ENCODE peak calls at places on chromosomes 3 and 15, in ten cellular contexts. E is activated T-cell treated with anti-CD3 and anti-CD28 coated beads for 48 hours; A is posterior vena cava; N is AG08396; S is mesendoderm; C is HS-5; Y is A172; D is midbrain; G is activated naive CD8-positive, alpha-beta T cell treated with anti-CD3 and anti-CD28 coated beads for 36 hours; J is MV-4-11. W is an unnamed sample.
A peak's percentile ranks its signal among the peaks of the same experiment; 100 is the strongest.

GRCh38 chr15:44726136-44726535 is 10.2 kb upstream of the TRIM69 start:
- DNase-seq in J (peak; percentile 16), A (no peak), N (no peak), D (no peak), E (no peak), C (no peak), S (no peak), G (no peak), Y (no peak), W (no peak)

GRCh38 chr3:136898954-136899353 is 36.9 kb downstream of the NCK1 start:
- DNase-seq in C (no peak), G (no peak), E (no peak), N (no peak), J (no peak), S (peak; percentile 25), Y (no peak), D (no peak), A (no peak), W (no peak)

GRCh38 chr15:70416851-70417250 is 319.1 kb upstream of the TLE3 start:
- DNase-seq in G (no peak), S (no peak), J (no peak), E (no peak), N (no peak), C (no peak), Y (no peak), A (no peak), D (no peak), W (no peak)

GRCh38 chr15:65085990-65086679 is 9.6 kb downstream of the KBTBD13 start:
- DNase-seq in D (no peak), Y (peak; percentile 17), A (no peak), G (no peak), C (no peak), N (no peak), E (no peak), J (no peak), S (peak; percentile 78), W (no peak)

GRCh38 chr3:14506626-14507344 is 33.4 kb downstream of the GRIP2 start:
- DNase-seq in J (no peak), N (no peak), G (no peak), A (peak; percentile 58), C (no peak), D (no peak), E (no peak), Y (no peak), S (no peak), W (no peak)

GRCh38 chr3:65946438-65946837 is 92.3 kb downstream of the MAGI1 start:
- DNase-seq in A (peak; percentile 86), J (no peak), S (no peak), N (no peak), E (no peak), D (no peak), Y (no peak), G (no peak), C (no peak), W (peak; percentile 17)

GRCh38 chr3:50617096-50617791 is at the start of gene MAPKAPK3:
- DNase-seq in A (peak; percentile 89), J (peak; percentile 49), N (no peak), D (no peak), G (peak; percentile 40), E (peak; percentile 16), C (no peak), S (no peak), Y (no peak), W (no peak)

GRCh38 chr3:17478673-17479072 is 263.8 kb downstream of the TBC1D5 start:
- DNase-seq in Y (peak; percentile 40), J (peak; percentile 7), S (peak; percentile 48), A (no peak), E (no peak), G (no peak), N (peak; percentile 29), C (peak; percentile 61), D (no peak), W (no peak)

GRCh38 chr15:80804970-80805495 is 25.9 kb downstream of the CEMIP start:
- DNase-seq in E (no peak), G (peak; percentile 17), C (no peak), N (no peak), S (no peak), A (no peak), D (no peak), Y (no peak), J (no peak), W (no peak)

GRCh38 chr3:177610677-177611654 is 413.7 kb upstream of the TBL1XR1 start:
- DNase-seq in Y (no peak), G (no peak), C (no peak), J (peak; percentile 14), E (no peak), N (no peak), A (no peak), D (no peak), S (no peak), W (no peak)

GRCh38 chr3:31882431-31882830 is 98.6 kb downstream of the OSBPL10 start:
- DNase-seq in Y (no peak), S (no peak), N (no peak), G (no peak), E (no peak), C (no peak), D (no peak), J (no peak), A (no peak), W (no peak)

GRCh38 chr3:120678331-120678845 is 3.7 kb downstream of the HGD start:
- DNase-seq in C (peak; percentile 11), E (no peak), Y (peak; percentile 51), S (peak; percentile 74), G (no peak), N (peak; percentile 36), A (no peak), D (peak; percentile 79), J (peak; percentile 84), W (peak; percentile 48)

GRCh38 chr15:60408438-60409105 is 10.8 kb upstream of the ANXA2 start:
- DNase-seq in N (peak; percentile 37), E (no peak), S (no peak), Y (peak; percentile 83), D (no peak), G (no peak), C (peak; percentile 88), J (peak; percentile 95), A (no peak), W (no peak)

GRCh38 chr15:28184166-28184565 is 85.1 kb upstream of the OCA2 start:
- DNase-seq in C (no peak), D (no peak), Y (no peak), G (no peak), S (no peak), A (no peak), N (peak; percentile 37), E (no peak), J (no peak), W (no peak)

GRCh38 chr3:42351221-42351620 is 59.2 kb downstream of the LYZL4 start:
- DNase-seq in A (no peak), E (no peak), J (no peak), N (peak; percentile 26), S (no peak), C (peak; percentile 2), Y (peak; percentile 4), G (no peak), D (no peak), W (no peak)

GRCh38 chr3:158568784-158569183 is 2.2 kb upstream of the MLF1 start:
- DNase-seq in Y (peak; percentile 37), C (peak; percentile 5), A (no peak), G (no peak), D (no peak), E (no peak), J (no peak), N (no peak), S (no peak), W (no peak)

GRCh38 chr15:77500986-77501385 is 80.3 kb downstream of the HMG20A start:
- DNase-seq in E (no peak), J (no peak), S (no peak), D (no peak), G (no peak), A (no peak), N (no peak), C (no peak), Y (no peak), W (no peak)

GRCh38 chr15:52706091-52706490 is 26.9 kb upstream of the ATOSA start:
- DNase-seq in Y (no peak), E (no peak), S (no peak), N (no peak), D (no peak), G (no peak), A (no peak), J (no peak), C (no peak), W (no peak)

GRCh38 chr15:53448215-53449001 is 311.1 kb downstream of the WDR72 start:
- DNase-seq in A (no peak), S (peak; percentile 56), Y (no peak), N (no peak), D (no peak), G (no peak), J (no peak), C (no peak), E (no peak), W (no peak)

GRCh38 chr3:128936341-128936740 is 56.9 kb downstream of the ACAD9 start:
- DNase-seq in G (no peak), A (no peak), C (no peak), Y (no peak), S (no peak), E (no peak), D (no peak), J (no peak), N (no peak), W (no peak)

GRCh38 chr3:138338816-138339215 is 9.2 kb upstream of the NME9 start:
- DNase-seq in E (no peak), Y (no peak), J (no peak), D (no peak), A (no peak), N (no peak), G (no peak), C (no peak), S (no peak), W (no peak)

GRCh38 chr3:10554236-10554611 is 48.8 kb upstream of the ATP2B2 start:
- DNase-seq in E (no peak), J (no peak), A (no peak), C (no peak), D (no peak), S (no peak), Y (no peak), N (no peak), G (no peak), W (no peak)

GRCh38 chr15:65211157-65211982 is at the start of gene CILP:
- DNase-seq in N (peak; percentile 26), S (no peak), C (no peak), A (peak; percentile 83), J (no peak), G (no peak), Y (no peak), D (no peak), E (no peak), W (no peak)

GRCh38 chr3:120554727-120555660 is 41.1 kb upstream of the NDUFB4 start:
- DNase-seq in N (no peak), Y (no peak), S (no peak), J (no peak), A (no peak), E (no peak), D (no peak), G (no peak), C (peak; percentile 33), W (no peak)

GRCh38 chr3:4466783-4467521 is at the start of gene SUMF1:
- DNase-seq in C (peak; percentile 26), G (peak; percentile 81), J (peak; percentile 57), E (peak; percentile 61), D (peak; percentile 90), N (peak; percentile 93), S (peak; percentile 89), Y (peak; percentile 69), A (peak; percentile 93), W (peak; percentile 91)

GRCh38 chr3:117016359-117016758 is 306.8 kb downstream of the TUSC7 start:
- DNase-seq in D (no peak), J (no peak), S (peak; percentile 64), N (no peak), Y (no peak), G (no peak), C (no peak), E (no peak), A (no peak), W (no peak)

GRCh38 chr3:46423588-46423987 is 16.5 kb downstream of the CCRL2 start:
- DNase-seq in N (no peak), G (no peak), A (no peak), C (peak; percentile 54), S (no peak), D (no peak), Y (peak; percentile 51), J (no peak), E (no peak), W (no peak)

GRCh38 chr15:74978503-74978902 is 16.9 kb upstream of the SCAMP5 start:
- DNase-seq in C (no peak), D (peak; percentile 21), E (peak; percentile 50), Y (peak; percentile 48), N (no peak), S (no peak), G (peak; percentile 31), J (no peak), A (no peak), W (no peak)

W was measured in cerebellum.